ENCODE peak calls at places on chromosomes 7 and 10, in ten cellular contexts. N, F, E, Z, L, O, P, I, S and D are unnamed samples.

GRCh38 chr7:50953820-50954219 is 171.1 kb upstream of the GRB10 start:
- DNase-seq in N (no peak), F (no peak), E (no peak), Z (no peak), L (peak), O (no peak), P (no peak), I (no peak), S (no peak), D (no peak)

GRCh38 chr7:48365010-48365409 is 193.8 kb downstream of the ABCA13 start:
- DNase-seq in N (no peak), F (no peak), E (no peak), Z (no peak), L (peak), O (no peak), P (no peak), I (no peak), S (no peak), D (no peak)

GRCh38 chr7:122485841-122486240 is 181.3 kb upstream of the FEZF1 start:
- DNase-seq in N (no peak), F (no peak), E (no peak), Z (no peak), L (no peak), O (no peak), P (no peak), I (no peak), S (no peak), D (no peak)

GRCh38 chr7:17298840-17299476 is 506 bp downstream of the AHR start:
- DNase-seq in N (peak), F (peak), E (peak), Z (peak), L (no peak), O (no peak), P (peak), I (peak), S (no peak), D (no peak)

GRCh38 chr7:98295467-98296220 is 14.2 kb downstream of the BRI3 start:
- DNase-seq in N (no peak), F (no peak), E (no peak), Z (no peak), L (no peak), O (no peak), P (no peak), I (no peak), S (no peak), D (no peak)

GRCh38 chr7:55477781-55478374 is 94.4 kb downstream of the VOPP1 start:
- DNase-seq in N (no peak), F (no peak), E (no peak), Z (no peak), L (peak), O (no peak), P (no peak), I (no peak), S (no peak), D (peak)

GRCh38 chr7:37336259-37336658 is 112.4 kb downstream of the ELMO1 start:
- DNase-seq in N (no peak), F (no peak), E (no peak), Z (no peak), L (no peak), O (no peak), P (no peak), I (peak), S (no peak), D (no peak)

GRCh38 chr10:113071446-113071845 is 121.4 kb downstream of the TCF7L2 start:
- DNase-seq in N (peak), F (no peak), E (peak), Z (no peak), L (peak), O (no peak), P (no peak), I (no peak), S (no peak), D (no peak)

GRCh38 chr7:140324714-140325113 is 73.6 kb downstream of the SLC37A3 start:
- DNase-seq in N (no peak), F (no peak), E (no peak), Z (no peak), L (no peak), O (no peak), P (no peak), I (no peak), S (no peak), D (no peak)

GRCh38 chr10:72322280-72323058 is 32.2 kb downstream of the DNAJB12 start:
- DNase-seq in N (no peak), F (no peak), E (no peak), Z (peak), L (no peak), O (no peak), P (peak), I (no peak), S (no peak), D (no peak)

GRCh38 chr10:44619975-44620374 is 235.1 kb upstream of the CXCL12 start:
- DNase-seq in N (no peak), F (no peak), E (no peak), Z (no peak), L (no peak), O (no peak), P (no peak), I (no peak), S (no peak), D (no peak)

GRCh38 chr10:662686-663465 is 26.6 kb downstream of the DIP2C start:
- DNase-seq in N (peak), F (no peak), E (no peak), Z (no peak), L (no peak), O (no peak), P (no peak), I (no peak), S (no peak), D (no peak)

GRCh38 chr10:9254353-9254752 is 1199.9 kb downstream of the GATA3 start:
- DNase-seq in N (no peak), F (no peak), E (no peak), Z (no peak), L (no peak), O (no peak), P (no peak), I (no peak), S (no peak), D (peak)

GRCh38 chr10:88126699-88127098 is 263.3 kb downstream of the PTEN start:
- DNase-seq in N (no peak), F (no peak), E (no peak), Z (no peak), L (no peak), O (no peak), P (no peak), I (no peak), S (no peak), D (no peak)

GRCh38 chr7:16945372-16945771 is 63.6 kb upstream of the AGR3 start:
- DNase-seq in N (no peak), F (no peak), E (no peak), Z (no peak), L (no peak), O (no peak), P (no peak), I (no peak), S (no peak), D (no peak)

GRCh38 chr10:121594623-121595320 is 3.5 kb downstream of the FGFR2 start:
- DNase-seq in N (no peak), F (no peak), E (no peak), Z (no peak), L (no peak), O (no peak), P (no peak), I (no peak), S (no peak), D (no peak)

GRCh38 chr7:42661312-42661711 is 250.6 kb downstream of the C7orf25 start:
- DNase-seq in N (no peak), F (no peak), E (no peak), Z (no peak), L (peak), O (no peak), P (no peak), I (no peak), S (no peak), D (no peak)

GRCh38 chr10:124685251-124685650 is 58.9 kb downstream of the FAM53B start:
- DNase-seq in N (no peak), F (no peak), E (peak), Z (no peak), L (no peak), O (no peak), P (no peak), I (no peak), S (peak), D (no peak)

GRCh38 chr10:77036993-77037734 is 600.4 kb downstream of the KCNMA1 start:
- DNase-seq in N (no peak), F (no peak), E (no peak), Z (no peak), L (no peak), O (peak), P (no peak), I (no peak), S (peak), D (no peak)

GRCh38 chr7:44132039-44132438 is 8.7 kb upstream of the POLD2 start:
- DNase-seq in N (no peak), F (no peak), E (peak), Z (no peak), L (peak), O (no peak), P (no peak), I (no peak), S (no peak), D (no peak)

GRCh38 chr7:26375604-26376207 is 84.0 kb downstream of the SNX10 start:
- DNase-seq in N (no peak), F (no peak), E (no peak), Z (no peak), L (no peak), O (no peak), P (no peak), I (no peak), S (no peak), D (no peak)

GRCh38 chr10:101123085-101123814 is 7.8 kb upstream of the TLX1 start:
- DNase-seq in N (no peak), F (no peak), E (no peak), Z (no peak), L (no peak), O (no peak), P (no peak), I (no peak), S (no peak), D (no peak)

GRCh38 chr10:43734716-43735115 is 86.0 kb upstream of the ZNF32 start:
- DNase-seq in N (no peak), F (no peak), E (no peak), Z (no peak), L (no peak), O (no peak), P (no peak), I (no peak), S (no peak), D (no peak)

GRCh38 chr7:7884855-7885254 is 83.7 kb upstream of the GLCCI1 start:
- DNase-seq in N (no peak), F (no peak), E (no peak), Z (no peak), L (no peak), O (no peak), P (no peak), I (no peak), S (no peak), D (no peak)

GRCh38 chr7:69871213-69871885 is 273.1 kb downstream of the AUTS2 start:
- DNase-seq in N (no peak), F (no peak), E (no peak), Z (no peak), L (peak), O (no peak), P (no peak), I (no peak), S (no peak), D (no peak)

GRCh38 chr10:13839030-13839429 is 252.3 kb downstream of the PRPF18 start:
- DNase-seq in N (no peak), F (no peak), E (no peak), Z (no peak), L (no peak), O (no peak), P (no peak), I (no peak), S (no peak), D (no peak)

GRCh38 chr10:3926675-3927525 is 141.9 kb upstream of the KLF6 start:
- DNase-seq in N (no peak), F (no peak), E (no peak), Z (no peak), L (peak), O (no peak), P (no peak), I (no peak), S (no peak), D (no peak)

GRCh38 chr10:26334932-26335573 is 103.1 kb upstream of the APBB1IP start:
- DNase-seq in N (peak), F (peak), E (peak), Z (peak), L (peak), O (peak), P (peak), I (peak), S (peak), D (peak)

GRCh38 chr10:103583871-103584215 is 90.3 kb downstream of the NEURL1 start:
- DNase-seq in N (no peak), F (no peak), E (no peak), Z (no peak), L (no peak), O (no peak), P (no peak), I (no peak), S (no peak), D (no peak)

GRCh38 chr10:119131512-119132240 is 27.8 kb downstream of the DENND10 start:
- DNase-seq in N (no peak), F (no peak), E (no peak), Z (no peak), L (peak), O (no peak), P (peak), I (peak), S (peak), D (no peak)

GRCh38 chr7:28556036-28556435 is 143.7 kb downstream of the CREB5 start:
- DNase-seq in N (no peak), F (no peak), E (no peak), Z (no peak), L (no peak), O (no peak), P (no peak), I (no peak), S (no peak), D (no peak)

GRCh38 chr7:24477807-24478655 is 95.2 kb upstream of the PALS2 start:
- DNase-seq in N (peak), F (no peak), E (no peak), Z (no peak), L (peak), O (no peak), P (no peak), I (no peak), S (no peak), D (peak)

GRCh38 chr7:33905389-33906032 is at the start of gene BMPER:
- DNase-seq in N (peak), F (no peak), E (no peak), Z (no peak), L (peak), O (peak), P (no peak), I (no peak), S (no peak), D (no peak)

GRCh38 chr10:100340948-100341847 is 5.8 kb upstream of the SCD start:
- DNase-seq in N (no peak), F (no peak), E (peak), Z (no peak), L (no peak), O (peak), P (no peak), I (no peak), S (no peak), D (no peak)